ENCODE peak calls at places on chromosome 11, in four cellular contexts. R is posterior cingulate gyrus, J is HFFc6, B is MCF 10A. X is an unnamed sample.

GRCh38 chr11:79045811-79046304 is 395.0 kb downstream of the TENM4 start:
- DNase-seq in J (peak), R (no peak), B (peak), X (no peak)

GRCh38 chr11:13440100-13440855 is 22.7 kb downstream of the BTBD10 start:
- DNase-seq in R (peak), B (peak), J (peak), X (peak)

GRCh38 chr11:8913961-8914660 is 3.1 kb downstream of the AKIP1 start:
- DNase-seq in R (peak), J (no peak), B (peak), X (peak)

GRCh38 chr11:29317669-29318068 is 699.2 kb downstream of the KCNA4 start:
- DNase-seq in J (peak), R (no peak), B (no peak), X (no peak)

GRCh38 chr11:69978841-69979614 is 99.1 kb upstream of the ANO1 start:
- DNase-seq in J (no peak), R (no peak), B (no peak), X (no peak)

GRCh38 chr11:86519064-86519911 is 144.6 kb downstream of the CCDC81 start:
- DNase-seq in J (peak), B (no peak), R (no peak), X (peak)

GRCh38 chr11:78074756-78075155 is 4.9 kb downstream of the NDUFC2 start:
- DNase-seq in R (no peak), J (no peak), B (peak), X (peak)

GRCh38 chr11:115677190-115677589 is 173.0 kb upstream of the CADM1 start:
- DNase-seq in B (no peak), R (no peak), J (no peak), X (no peak)

GRCh38 chr11:118194835-118195627 is 18.6 kb upstream of the SCN2B start:
- DNase-seq in B (peak), R (peak), J (peak), X (no peak)

GRCh38 chr11:60657880-60658279 is 41.5 kb upstream of the MS4A8 start:
- DNase-seq in R (no peak), B (no peak), J (no peak), X (peak)

GRCh38 chr11:128463975-128464374 is 123.4 kb downstream of the ETS1 start:
- DNase-seq in J (no peak), R (no peak), B (no peak), X (no peak)

GRCh38 chr11:1948389-1948788 is 1.3 kb downstream of the MRPL23 start:
- DNase-seq in J (no peak), R (no peak), B (no peak), X (no peak)

GRCh38 chr11:86869966-86870570 is 69.7 kb downstream of the PRSS23 start:
- DNase-seq in R (peak), B (peak), J (peak), X (peak)

GRCh38 chr11:64858467-64859401 is 14.3 kb upstream of the CDC42BPG start:
- DNase-seq in B (no peak), J (no peak), R (no peak), X (no peak)

GRCh38 chr11:106879029-106879428 is 139.2 kb downstream of the GUCY1A2 start:
- DNase-seq in B (no peak), J (no peak), R (no peak), X (no peak)

GRCh38 chr11:73323464-73323863 is 15.4 kb downstream of the ARHGEF17 start:
- DNase-seq in B (no peak), R (no peak), J (peak), X (no peak)

GRCh38 chr11:12915093-12915492 is 94.0 kb upstream of the RASSF10 start:
- DNase-seq in J (no peak), B (no peak), R (no peak), X (no peak)

GRCh38 chr11:60127311-60127811 is 38.9 kb downstream of the MS4A2 start:
- DNase-seq in R (no peak), J (no peak), B (peak), X (no peak)